ENCODE peak calls at places on chromosomes 11 and 22, in five cellular contexts. H, Q, G, K and B are unnamed samples.

GRCh38 chr22:28029962-28030361 is 110.9 kb upstream of the PITPNB start:
- DNase-seq in K (no peak), G (no peak), Q (no peak), H (no peak), B (no peak)

GRCh38 chr11:85483861-85484260 is 143.3 kb downstream of the DLG2 start:
- DNase-seq in H (no peak), G (no peak), Q (no peak), K (no peak), B (no peak)

GRCh38 chr11:2741006-2741376 is 41.2 kb upstream of the KCNQ1OT1 start:
- DNase-seq in G (no peak), Q (no peak), K (no peak), H (no peak), B (no peak)

GRCh38 chr22:50082961-50083461 is 2.2 kb downstream of the MLC1 start:
- DNase-seq in G (no peak), Q (no peak), K (no peak), H (no peak), B (no peak)

GRCh38 chr11:16881074-16881709 is 133.0 kb downstream of the PLEKHA7 start:
- DNase-seq in H (no peak), G (peak), Q (no peak), K (peak), B (peak)

GRCh38 chr22:42286205-42286604 is 15.8 kb upstream of the TCF20 start:
- DNase-seq in G (no peak), K (no peak), H (no peak), Q (no peak), B (no peak)

GRCh38 chr11:114382509-114382908 is 17.8 kb downstream of the C11orf71 start:
- DNase-seq in G (no peak), H (no peak), Q (no peak), K (no peak), B (no peak)

GRCh38 chr11:65506770-65507485 is 8.1 kb downstream of the MALAT1 start:
- DNase-seq in H (no peak), G (peak), K (no peak), Q (no peak), B (no peak)

GRCh38 chr11:58575377-58576020 is at the start of gene LPXN:
- DNase-seq in Q (no peak), H (no peak), K (peak), G (no peak), B (no peak)

GRCh38 chr11:57406337-57406904 is 16.0 kb upstream of the PRG2 start:
- DNase-seq in G (no peak), Q (no peak), K (no peak), H (no peak), B (no peak)

GRCh38 chr22:24588370-24588755 is 4.5 kb downstream of the LRRC75B start:
- DNase-seq in G (peak), Q (no peak), K (peak), H (no peak), B (no peak)

GRCh38 chr11:27820249-27820648 is 120.0 kb upstream of the BDNF start:
- DNase-seq in K (no peak), Q (no peak), G (no peak), H (no peak), B (no peak)

GRCh38 chr11:130369141-130369691 is 54.5 kb upstream of the ZBTB44 start:
- DNase-seq in H (no peak), K (peak), G (no peak), Q (no peak), B (no peak)

GRCh38 chr22:46514592-46515207 is 22.7 kb downstream of the CELSR1 start:
- DNase-seq in K (no peak), G (no peak), Q (no peak), H (no peak), B (no peak)

GRCh38 chr11:16780146-16780545 is 41.7 kb downstream of the C11orf58 start:
- DNase-seq in H (no peak), K (no peak), G (no peak), Q (no peak), B (no peak)

GRCh38 chr11:59857444-59858434 is 8.5 kb downstream of the TCN1 start:
- DNase-seq in Q (no peak), K (no peak), G (no peak), H (peak), B (no peak)

GRCh38 chr11:119626197-119626909 is 102.6 kb downstream of the NECTIN1 start:
- DNase-seq in G (no peak), K (no peak), H (no peak), Q (no peak), B (no peak)

GRCh38 chr11:66856496-66857233 is at the start of gene LRFN4:
- DNase-seq in H (no peak), K (peak), G (peak), Q (peak), B (peak)

GRCh38 chr11:16791494-16791961 is 53.1 kb downstream of the C11orf58 start:
- DNase-seq in Q (no peak), G (no peak), K (no peak), H (no peak), B (no peak)

GRCh38 chr11:75342966-75343870 is 8.2 kb downstream of the ARRB1 start:
- DNase-seq in Q (no peak), H (peak), K (no peak), G (peak), B (peak)

GRCh38 chr11:44568358-44568705 is 2.9 kb downstream of the CD82 start:
- DNase-seq in G (no peak), Q (no peak), H (no peak), K (no peak), B (no peak)

GRCh38 chr11:31804439-31805036 is 6.6 kb downstream of the PAX6 start:
- DNase-seq in G (no peak), Q (no peak), K (no peak), H (no peak), B (no peak)

GRCh38 chr11:32297629-32298028 is 137.7 kb downstream of the WT1 start:
- DNase-seq in H (no peak), Q (peak), G (no peak), K (peak), B (no peak)

GRCh38 chr22:21816787-21817496 is 50.5 kb downstream of the MAPK1 start:
- DNase-seq in H (no peak), K (no peak), G (no peak), Q (peak), B (no peak)

GRCh38 chr22:35775339-35775738 is 57.7 kb downstream of the APOL5 start:
- DNase-seq in G (no peak), Q (no peak), H (no peak), K (no peak), B (no peak)

GRCh38 chr11:132804258-132804657 is 728.0 kb downstream of the OPCML start:
- DNase-seq in G (no peak), Q (no peak), H (no peak), K (no peak), B (no peak)

GRCh38 chr11:1762537-1763302 is 1.0 kb downstream of the CTSD start:
- DNase-seq in H (no peak), K (no peak), G (peak), Q (no peak), B (no peak)

GRCh38 chr11:68331338-68331947 is 19.1 kb downstream of the LRP5 start:
- DNase-seq in H (no peak), G (no peak), Q (no peak), K (no peak), B (no peak)

GRCh38 chr22:32917577-32918375 is 116.3 kb downstream of the TIMP3 start:
- DNase-seq in G (no peak), Q (no peak), K (peak), H (no peak), B (no peak)

GRCh38 chr11:76329983-76330382 is 50.9 kb downstream of the THAP12 start:
- DNase-seq in Q (no peak), H (no peak), K (no peak), G (no peak), B (no peak)

GRCh38 chr11:119783466-119784400 is 54.7 kb upstream of the NECTIN1 start:
- DNase-seq in K (no peak), Q (no peak), H (no peak), G (no peak), B (no peak)

GRCh38 chr11:113147249-113147648 is 167.1 kb upstream of the TTC12 start:
- DNase-seq in Q (peak), K (peak), H (peak), G (no peak), B (peak)

GRCh38 chr11:20112291-20113146 is 47.8 kb downstream of the DBX1 start:
- DNase-seq in Q (peak), H (no peak), K (peak), G (peak), B (no peak)